ENCODE peak calls at places on chromosomes 11 and 22, in four cellular contexts. One of them, this sample, is unnamed.

GRCh38 chr11:85813721-85814120 is 2.8 kb upstream of the SYTL2 start:
- DNase-seq in naive thymus-derived CD8-positive, alpha-beta T cell: no peak
- DNase-seq in HTR-8/SVneo: no peak
- DNase-seq in fibroblast of the aortic adventitia: no peak
- DNase-seq in this sample: no peak

GRCh38 chr22:49158741-49159564 is 668.7 kb downstream of the BRD1 start:
- DNase-seq in fibroblast of the aortic adventitia: no peak
- DNase-seq in naive thymus-derived CD8-positive, alpha-beta T cell: no peak
- DNase-seq in HTR-8/SVneo: no peak
- DNase-seq in this sample: no peak

GRCh38 chr22:40618400-40618799 is 18.1 kb downstream of the MRTFA start:
- DNase-seq in fibroblast of the aortic adventitia: no peak
- DNase-seq in naive thymus-derived CD8-positive, alpha-beta T cell: no peak
- DNase-seq in HTR-8/SVneo: no peak
- DNase-seq in this sample: no peak

GRCh38 chr11:125433454-125434121 is 62.5 kb downstream of the FEZ1 start:
- DNase-seq in HTR-8/SVneo: peak
- DNase-seq in fibroblast of the aortic adventitia: peak
- DNase-seq in naive thymus-derived CD8-positive, alpha-beta T cell: no peak
- DNase-seq in this sample: no peak

GRCh38 chr22:37784829-37785495 is 22.8 kb upstream of the GCAT start:
- DNase-seq in naive thymus-derived CD8-positive, alpha-beta T cell: no peak
- DNase-seq in fibroblast of the aortic adventitia: no peak
- DNase-seq in HTR-8/SVneo: no peak
- DNase-seq in this sample: no peak

GRCh38 chr22:29987143-29987542 is 93.1 kb upstream of the HORMAD2 start:
- DNase-seq in HTR-8/SVneo: no peak
- DNase-seq in fibroblast of the aortic adventitia: no peak
- DNase-seq in naive thymus-derived CD8-positive, alpha-beta T cell: no peak
- DNase-seq in this sample: no peak

GRCh38 chr11:117979481-117980211 is 6.5 kb upstream of the IL10RA start:
- DNase-seq in fibroblast of the aortic adventitia: no peak
- DNase-seq in HTR-8/SVneo: no peak
- DNase-seq in naive thymus-derived CD8-positive, alpha-beta T cell: no peak
- DNase-seq in this sample: no peak

GRCh38 chr11:34643846-34644245 is 23.0 kb downstream of the EHF start:
- DNase-seq in naive thymus-derived CD8-positive, alpha-beta T cell: no peak
- DNase-seq in fibroblast of the aortic adventitia: no peak
- DNase-seq in HTR-8/SVneo: no peak
- DNase-seq in this sample: no peak

GRCh38 chr11:36075053-36075452 is 131.2 kb downstream of the LDLRAD3 start:
- DNase-seq in HTR-8/SVneo: no peak
- DNase-seq in naive thymus-derived CD8-positive, alpha-beta T cell: no peak
- DNase-seq in fibroblast of the aortic adventitia: peak
- DNase-seq in this sample: no peak

GRCh38 chr11:134372961-134373360 is 39.1 kb downstream of the B3GAT1 start:
- DNase-seq in naive thymus-derived CD8-positive, alpha-beta T cell: no peak
- DNase-seq in fibroblast of the aortic adventitia: no peak
- DNase-seq in HTR-8/SVneo: no peak
- DNase-seq in this sample: no peak

GRCh38 chr11:100639140-100639539 is 47.9 kb upstream of the ARHGAP42 start:
- DNase-seq in fibroblast of the aortic adventitia: no peak
- DNase-seq in HTR-8/SVneo: no peak
- DNase-seq in naive thymus-derived CD8-positive, alpha-beta T cell: no peak
- DNase-seq in this sample: no peak

GRCh38 chr11:87493516-87493915 is 455.8 kb downstream of the TMEM135 start:
- DNase-seq in HTR-8/SVneo: no peak
- DNase-seq in naive thymus-derived CD8-positive, alpha-beta T cell: no peak
- DNase-seq in fibroblast of the aortic adventitia: no peak
- DNase-seq in this sample: no peak

GRCh38 chr11:117547188-117547831 is 219.7 kb downstream of the CEP164 start:
- DNase-seq in fibroblast of the aortic adventitia: no peak
- DNase-seq in naive thymus-derived CD8-positive, alpha-beta T cell: no peak
- DNase-seq in HTR-8/SVneo: no peak
- DNase-seq in this sample: no peak

GRCh38 chr11:64742087-64742939 is 1.6 kb downstream of the RASGRP2 start:
- DNase-seq in HTR-8/SVneo: no peak
- DNase-seq in fibroblast of the aortic adventitia: no peak
- DNase-seq in naive thymus-derived CD8-positive, alpha-beta T cell: no peak
- DNase-seq in this sample: no peak

GRCh38 chr22:36528336-36528735 is 630 bp downstream of the EIF3D start:
- DNase-seq in naive thymus-derived CD8-positive, alpha-beta T cell: no peak
- DNase-seq in fibroblast of the aortic adventitia: no peak
- DNase-seq in HTR-8/SVneo: no peak
- DNase-seq in this sample: no peak

GRCh38 chr22:31846161-31847115 is 92.6 kb downstream of the DEPDC5 start:
- DNase-seq in naive thymus-derived CD8-positive, alpha-beta T cell: no peak
- DNase-seq in HTR-8/SVneo: no peak
- DNase-seq in fibroblast of the aortic adventitia: peak
- DNase-seq in this sample: no peak

GRCh38 chr11:120759046-120759445 is 247.5 kb downstream of the GRIK4 start:
- DNase-seq in naive thymus-derived CD8-positive, alpha-beta T cell: no peak
- DNase-seq in fibroblast of the aortic adventitia: no peak
- DNase-seq in HTR-8/SVneo: no peak
- DNase-seq in this sample: no peak

GRCh38 chr22:29112680-29113079 is 39.8 kb downstream of the KREMEN1 start:
- DNase-seq in HTR-8/SVneo: no peak
- DNase-seq in fibroblast of the aortic adventitia: peak
- DNase-seq in naive thymus-derived CD8-positive, alpha-beta T cell: no peak
- DNase-seq in this sample: no peak

GRCh38 chr11:44573333-44573732 is 7.9 kb downstream of the CD82 start:
- DNase-seq in fibroblast of the aortic adventitia: no peak
- DNase-seq in HTR-8/SVneo: no peak
- DNase-seq in naive thymus-derived CD8-positive, alpha-beta T cell: no peak
- DNase-seq in this sample: no peak

GRCh38 chr11:46238078-46238966 is 39.1 kb upstream of the CREB3L1 start:
- DNase-seq in HTR-8/SVneo: peak
- DNase-seq in fibroblast of the aortic adventitia: peak
- DNase-seq in naive thymus-derived CD8-positive, alpha-beta T cell: peak
- DNase-seq in this sample: peak